ENCODE peak calls at places on chromosomes 16 and 17, in eight cellular contexts. T, C, V, O, L, X, W and U are unnamed samples.

GRCh38 chr17:30519707-30520106 is 42.5 kb downstream of the GOSR1 start:
- DNase-seq in T (peak), C (no peak), V (peak), O (no peak), L (peak), X (no peak), W (peak), U (no peak)

GRCh38 chr16:19505600-19506303 is 16.1 kb downstream of the GDE1 start:
- DNase-seq in T (peak), C (no peak), V (peak), O (no peak), L (peak), X (no peak), W (peak), U (no peak)

GRCh38 chr16:47056704-47057630 is 83.5 kb upstream of the DNAJA2 start:
- DNase-seq in T (no peak), C (no peak), V (no peak), O (no peak), L (no peak), X (no peak), W (no peak), U (no peak)

GRCh38 chr16:19771040-19771439 is 53.0 kb downstream of the IQCK start:
- DNase-seq in T (no peak), C (no peak), V (no peak), O (no peak), L (no peak), X (no peak), W (no peak), U (no peak)

GRCh38 chr16:86069736-86070298 is 170.9 kb downstream of the IRF8 start:
- DNase-seq in T (no peak), C (no peak), V (no peak), O (no peak), L (no peak), X (no peak), W (no peak), U (no peak)

GRCh38 chr17:56142325-56142724 is 10.9 kb upstream of the ANKFN1 start:
- DNase-seq in T (peak), C (no peak), V (peak), O (no peak), L (no peak), X (no peak), W (peak), U (no peak)

GRCh38 chr17:7314719-7315569 is at the start of gene GPS2:
- DNase-seq in T (peak), C (peak), V (peak), O (peak), L (peak), X (peak), W (peak), U (peak)

GRCh38 chr16:29925173-29925804 is 737 bp downstream of the KCTD13 start:
- DNase-seq in T (no peak), C (no peak), V (no peak), O (no peak), L (no peak), X (no peak), W (no peak), U (no peak)

GRCh38 chr17:7922499-7923289 is 6.6 kb upstream of the RNF227 start:
- DNase-seq in T (peak), C (peak), V (peak), O (peak), L (peak), X (peak), W (peak), U (peak)

GRCh38 chr17:1661045-1661444 is 11.4 kb upstream of the RILP start:
- DNase-seq in T (no peak), C (no peak), V (no peak), O (no peak), L (no peak), X (no peak), W (no peak), U (no peak)

GRCh38 chr17:1294157-1294717 is 14.8 kb downstream of the TRARG1 start:
- DNase-seq in T (no peak), C (no peak), V (no peak), O (no peak), L (no peak), X (no peak), W (no peak), U (no peak)

GRCh38 chr16:87968541-87968940 is 17.3 kb downstream of the BANP start:
- DNase-seq in T (no peak), C (no peak), V (peak), O (no peak), L (peak), X (no peak), W (peak), U (no peak)

GRCh38 chr16:53974484-53975115 is 270.6 kb downstream of the FTO start:
- DNase-seq in T (peak), C (no peak), V (peak), O (no peak), L (no peak), X (no peak), W (peak), U (no peak)

GRCh38 chr16:84518804-84519341 is 14.4 kb upstream of the MEAK7 start:
- DNase-seq in T (no peak), C (no peak), V (no peak), O (no peak), L (no peak), X (no peak), W (no peak), U (no peak)

GRCh38 chr16:29899516-29900101 is at the start of gene SEZ6L2:
- DNase-seq in T (peak), C (peak), V (peak), O (peak), L (peak), X (peak), W (peak), U (peak)

GRCh38 chr17:29593546-29594440 is 861 bp downstream of the ANKRD13B start:
- DNase-seq in T (no peak), C (peak), V (peak), O (no peak), L (no peak), X (no peak), W (peak), U (no peak)

GRCh38 chr16:85027349-85027967 is at the start of gene KIAA0513:
- DNase-seq in T (peak), C (peak), V (peak), O (peak), L (peak), X (peak), W (peak), U (peak)

GRCh38 chr16:2914233-2914632 is 2.5 kb downstream of the FLYWCH1 start:
- DNase-seq in T (no peak), C (no peak), V (no peak), O (no peak), L (no peak), X (no peak), W (no peak), U (no peak)

GRCh38 chr17:556431-556995 is 158.1 kb downstream of the VPS53 start:
- DNase-seq in T (peak), C (no peak), V (no peak), O (no peak), L (no peak), X (no peak), W (no peak), U (no peak)

GRCh38 chr17:48209973-48210372 is 102.4 kb downstream of the SNX11 start:
- DNase-seq in T (no peak), C (no peak), V (no peak), O (no peak), L (no peak), X (no peak), W (no peak), U (no peak)

GRCh38 chr16:51453296-51453695 is 302.2 kb upstream of the SALL1 start:
- DNase-seq in T (no peak), C (no peak), V (no peak), O (no peak), L (no peak), X (no peak), W (no peak), U (no peak)

GRCh38 chr17:68016838-68017237 is 18.7 kb upstream of the KPNA2 start:
- DNase-seq in T (no peak), C (no peak), V (no peak), O (no peak), L (no peak), X (no peak), W (no peak), U (no peak)

GRCh38 chr16:75478480-75479345 is 14.2 kb upstream of the TMEM170A start:
- DNase-seq in T (no peak), C (no peak), V (no peak), O (no peak), L (no peak), X (no peak), W (no peak), U (no peak)

GRCh38 chr17:78349831-78350631 is 9.8 kb downstream of the SOCS3 start:
- DNase-seq in T (no peak), C (no peak), V (no peak), O (no peak), L (no peak), X (no peak), W (no peak), U (no peak)

DNA sequence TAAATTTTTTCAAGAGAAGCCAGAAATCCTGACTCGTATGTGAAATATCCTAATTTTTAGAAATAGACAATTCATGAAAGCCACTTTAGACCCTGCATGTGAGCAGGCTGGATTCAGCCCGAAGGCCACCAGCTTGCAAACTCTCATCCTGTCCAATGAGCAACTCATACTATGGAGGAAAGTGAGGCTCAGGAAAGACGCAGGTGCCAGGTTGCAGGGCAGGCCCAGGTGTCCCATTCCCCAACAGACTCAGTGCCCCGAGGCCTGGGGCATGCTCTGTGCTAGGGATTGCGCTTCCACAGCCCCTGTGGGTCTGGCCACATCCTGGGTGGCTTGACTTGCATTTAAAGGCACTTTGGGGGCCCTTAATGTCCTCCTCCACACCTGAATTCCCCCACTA is 16.7 kb upstream of the RASD1 start:
- DNase-seq in T (no peak), C (no peak), V (no peak), O (no peak), L (no peak), X (peak), W (no peak), U (no peak)
- H3K4me3 ChIP-seq in T (no peak), C (no peak), V (no peak), O (no peak), L (no peak), X (no peak), W (no peak), U (no peak)

GRCh38 chr17:63937319-63937718 is 5.2 kb upstream of the CD79B start:
- DNase-seq in T (no peak), C (no peak), V (no peak), O (no peak), L (no peak), X (no peak), W (no peak), U (no peak)
- H3K4me3 ChIP-seq in T (no peak), C (no peak), V (no peak), O (no peak), L (no peak), X (no peak), W (no peak), U (no peak)

GRCh38 chr17:38325221-38325851 is 18.4 kb downstream of the GPR179 start:
- DNase-seq in T (no peak), C (no peak), V (no peak), O (no peak), L (no peak), X (no peak), W (peak), U (no peak)
- H3K4me3 ChIP-seq in T (no peak), C (no peak), V (no peak), O (no peak), L (no peak), X (no peak), W (no peak), U (no peak)

GRCh38 chr17:73393381-73393780 is 81.6 kb upstream of the CDC42EP4 start:
- DNase-seq in T (no peak), C (no peak), V (no peak), O (no peak), L (no peak), X (no peak), W (no peak), U (no peak)
- H3K4me3 ChIP-seq in T (no peak), C (no peak), V (no peak), O (no peak), L (no peak), X (no peak), W (no peak), U (no peak)

GRCh38 chr17:31842416-31843381 is 16.3 kb downstream of the COPRS start:
- DNase-seq in T (peak), C (peak), V (peak), O (peak), L (peak), X (peak), W (peak), U (peak)
- H3K4me3 ChIP-seq in T (no peak), C (no peak), V (no peak), O (no peak), L (peak), X (peak), W (no peak), U (peak)

DNA sequence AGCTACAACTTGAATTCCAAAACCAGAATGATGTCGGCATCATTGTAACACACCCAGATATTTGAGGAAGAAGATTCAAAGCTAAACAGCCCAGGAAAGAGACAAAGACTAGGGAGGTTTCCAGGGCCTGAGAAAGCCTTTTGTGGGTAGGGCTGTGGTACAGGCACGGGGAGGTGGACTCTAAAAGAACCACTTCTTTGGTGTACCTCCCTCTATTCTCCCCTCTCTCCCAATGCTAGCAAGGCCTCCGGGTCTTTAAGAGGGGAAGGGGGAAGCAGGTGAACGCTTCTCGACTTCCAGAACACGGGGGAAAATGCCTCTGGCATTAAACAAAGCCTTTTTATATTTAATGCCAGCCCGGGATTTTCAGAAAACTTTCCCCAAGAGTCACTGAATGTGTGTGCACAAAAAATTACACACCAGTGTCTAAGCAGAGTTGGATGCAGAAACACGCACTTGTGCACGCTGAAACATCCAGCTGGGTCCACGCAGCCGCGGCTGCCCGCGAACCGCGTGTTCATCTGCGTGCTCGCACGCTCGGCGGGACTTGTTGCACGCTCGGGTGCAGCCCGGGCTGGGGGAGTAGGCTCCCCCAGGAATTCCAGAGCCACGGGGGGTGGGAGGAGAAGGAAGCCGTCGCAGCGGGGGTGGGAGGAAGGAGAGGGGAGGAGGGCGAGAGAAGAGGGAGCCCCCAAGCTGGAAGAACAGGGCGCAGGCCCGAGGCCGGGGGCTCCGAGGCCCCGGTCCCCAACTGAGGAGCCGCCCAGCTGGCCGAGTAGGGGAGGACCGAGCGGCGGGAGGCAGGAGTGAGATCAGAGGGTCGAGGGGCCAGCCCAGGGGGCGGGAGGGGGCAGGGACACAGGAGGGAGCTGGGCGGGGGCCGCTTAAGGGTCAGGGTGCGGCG is 20.2 kb upstream of the ZNF423 start:
- DNase-seq in T (no peak), C (no peak), V (no peak), O (no peak), L (no peak), X (no peak), W (no peak), U (no peak)
- H3K4me3 ChIP-seq in T (no peak), C (no peak), V (no peak), O (peak), L (peak), X (peak), W (no peak), U (peak)

GRCh38 chr17:3960764-3961163 is 3.5 kb downstream of the ATP2A3 start:
- DNase-seq in T (peak), C (peak), V (no peak), O (peak), L (peak), X (no peak), W (peak), U (no peak)

GRCh38 chr17:3963214-3964201 is 729 bp downstream of the ATP2A3 start:
- DNase-seq in T (no peak), C (peak), V (no peak), O (no peak), L (no peak), X (no peak), W (no peak), U (no peak)

GRCh38 chr17:3964203-3965122 is at the start of gene ATP2A3:
- DNase-seq in T (no peak), C (peak), V (no peak), O (no peak), L (no peak), X (peak), W (no peak), U (no peak)

GRCh38 chr17:3961564-3962047 is 2.6 kb downstream of the ATP2A3 start:
- DNase-seq in T (no peak), C (no peak), V (no peak), O (no peak), L (no peak), X (no peak), W (no peak), U (no peak)

DNA sequence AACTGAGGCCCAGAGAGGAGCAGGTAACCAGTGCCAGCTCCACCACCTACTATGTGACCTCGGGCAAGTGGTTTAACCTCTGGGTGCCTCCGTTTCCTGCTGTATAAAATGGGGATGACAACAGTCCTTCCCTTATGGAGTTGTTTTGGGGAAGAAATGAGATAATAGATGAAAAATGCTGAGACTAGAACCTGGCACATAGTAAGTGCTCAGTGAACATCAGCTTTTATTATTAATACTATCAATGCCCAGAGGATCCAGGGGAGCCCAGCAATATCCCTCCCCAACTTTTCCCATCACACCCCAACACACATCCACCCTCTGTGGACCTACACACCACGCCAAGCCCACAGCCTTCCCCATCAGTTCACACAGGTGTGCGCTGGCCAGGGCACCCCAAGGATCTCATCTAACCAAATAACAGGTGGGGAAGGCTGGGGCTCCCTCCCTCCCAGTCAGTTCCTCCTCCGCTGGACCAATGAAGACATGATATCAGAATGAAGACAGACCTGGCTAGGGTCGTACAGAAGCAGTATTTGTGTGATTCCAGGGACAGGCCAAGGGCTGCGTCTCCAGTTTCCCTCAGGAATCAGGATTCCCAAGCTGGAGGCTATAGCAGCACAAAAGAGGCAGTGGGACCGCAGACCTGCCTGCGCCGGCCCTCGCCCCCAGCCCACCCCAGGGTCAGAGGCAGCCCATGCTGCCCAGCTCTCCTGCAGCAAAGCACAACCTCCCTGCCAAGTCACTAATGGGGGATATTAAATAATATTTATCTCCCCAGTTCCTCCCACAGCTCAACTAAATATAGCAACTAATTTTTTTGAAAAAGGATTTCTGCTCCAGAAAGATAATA is 1.8 kb downstream of the ATP2A3 start:
- DNase-seq in T (no peak), C (no peak), V (no peak), O (no peak), L (no peak), X (no peak), W (no peak), U (no peak)
- H3K4me3 ChIP-seq in T (no peak), C (no peak), V (no peak), O (no peak), L (no peak), X (peak), W (no peak), U (no peak)

GRCh38 chr16:70680495-70681381 is 5.1 kb downstream of the MTSS2 start:
- DNase-seq in T (no peak), C (no peak), V (no peak), O (no peak), L (no peak), X (peak), W (no peak), U (no peak)

GRCh38 chr16:70681382-70682238 is 4.2 kb downstream of the MTSS2 start:
- DNase-seq in T (no peak), C (no peak), V (no peak), O (no peak), L (no peak), X (peak), W (no peak), U (no peak)

GRCh38 chr16:70684146-70685060 is 1.4 kb downstream of the MTSS2 start:
- DNase-seq in T (no peak), C (no peak), V (no peak), O (no peak), L (no peak), X (no peak), W (no peak), U (no peak)

GRCh38 chr16:70683146-70683944 is 2.5 kb downstream of the MTSS2 start:
- DNase-seq in T (no peak), C (no peak), V (no peak), O (no peak), L (no peak), X (no peak), W (no peak), U (no peak)

DNA sequence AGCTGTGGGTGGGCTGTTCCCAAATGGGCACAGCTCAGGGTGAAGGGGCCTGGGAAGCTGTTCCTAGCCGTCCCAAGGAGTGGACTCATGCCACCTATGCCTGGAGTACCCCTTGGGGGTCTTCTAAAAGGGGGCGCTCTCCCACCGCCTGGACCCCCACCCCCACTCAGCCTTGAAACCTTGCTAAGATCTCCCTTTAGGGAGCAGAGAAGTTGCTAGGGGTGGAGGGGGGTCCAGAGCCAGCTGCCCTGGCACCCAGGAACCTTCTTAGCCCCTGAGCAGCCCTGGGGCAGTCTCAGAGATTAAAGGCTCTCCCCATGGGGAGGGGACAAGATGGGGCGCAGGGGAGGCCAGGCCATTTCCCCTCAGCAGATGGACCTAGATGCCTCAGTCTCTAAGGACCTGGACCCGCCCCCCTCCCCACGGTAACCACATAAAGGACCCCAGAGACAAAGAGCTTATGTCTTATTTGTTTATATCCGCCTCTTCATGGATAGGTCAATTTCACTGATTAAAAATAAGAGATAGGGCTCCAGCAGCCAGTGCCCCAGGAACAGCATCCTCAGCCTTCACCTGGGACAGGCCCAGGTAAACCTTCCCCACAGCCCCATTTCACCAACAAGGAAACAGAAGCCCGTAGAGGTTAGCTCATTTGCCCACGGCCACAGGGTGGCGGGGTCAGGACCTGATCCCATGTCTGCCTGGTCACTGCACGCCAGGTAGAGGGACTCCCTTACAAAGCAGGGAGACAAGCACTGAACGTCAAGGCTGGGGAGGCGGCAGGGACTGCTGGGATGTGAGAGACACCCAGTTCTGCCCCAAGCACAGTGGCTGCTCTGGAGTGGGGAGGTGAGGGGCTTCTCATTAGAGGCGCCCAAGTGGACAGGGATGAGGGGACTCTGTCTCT is 3.4 kb downstream of the MTSS2 start:
- DNase-seq in T (no peak), C (no peak), V (no peak), O (no peak), L (no peak), X (peak), W (no peak), U (no peak)
- H3K4me3 ChIP-seq in T (no peak), C (no peak), V (no peak), O (no peak), L (no peak), X (peak), W (peak), U (peak)